ENCODE peak calls at places on chromosomes 6 and 20, in six cellular contexts. One of them, this sample, is unnamed.

GRCh38 chr20:37517371-37517748 is 3.7 kb upstream of the NNAT start:
- DNase-seq in activated CD8-positive, alpha-beta memory T cell treated with anti-CD3 and anti-CD28 coated beads for 24 hours: no peak
- DNase-seq in BJ: no peak
- DNase-seq in RWPE1: no peak
- DNase-seq in activated gamma-delta T cell treated with Interleukin-2 at 50 U/mL for 16 hours: no peak
- DNase-seq in ovary: no peak
- DNase-seq in this sample: no peak

GRCh38 chr20:967796-968742 is 34.0 kb downstream of the RSPO4 start:
- DNase-seq in activated CD8-positive, alpha-beta memory T cell treated with anti-CD3 and anti-CD28 coated beads for 24 hours: no peak
- DNase-seq in BJ: no peak
- DNase-seq in RWPE1: peak; percentile 49
- DNase-seq in activated gamma-delta T cell treated with Interleukin-2 at 50 U/mL for 16 hours: no peak
- DNase-seq in ovary: no peak
- DNase-seq in this sample: no peak

GRCh38 chr6:70622426-70622825 is 45.3 kb upstream of the SMAP1 start:
- DNase-seq in activated CD8-positive, alpha-beta memory T cell treated with anti-CD3 and anti-CD28 coated beads for 24 hours: no peak
- DNase-seq in BJ: no peak
- DNase-seq in RWPE1: no peak
- DNase-seq in activated gamma-delta T cell treated with Interleukin-2 at 50 U/mL for 16 hours: no peak
- DNase-seq in ovary: no peak
- DNase-seq in this sample: no peak

GRCh38 chr6:167567142-167568033 is 242.5 kb downstream of the TTLL2 start:
- DNase-seq in activated CD8-positive, alpha-beta memory T cell treated with anti-CD3 and anti-CD28 coated beads for 24 hours: no peak
- DNase-seq in BJ: no peak
- DNase-seq in RWPE1: no peak
- DNase-seq in activated gamma-delta T cell treated with Interleukin-2 at 50 U/mL for 16 hours: no peak
- DNase-seq in ovary: no peak
- DNase-seq in this sample: peak; percentile 70

GRCh38 chr20:32247957-32248497 is 29.4 kb upstream of the KIF3B start:
- DNase-seq in activated CD8-positive, alpha-beta memory T cell treated with anti-CD3 and anti-CD28 coated beads for 24 hours: no peak
- DNase-seq in BJ: no peak
- DNase-seq in RWPE1: no peak
- DNase-seq in activated gamma-delta T cell treated with Interleukin-2 at 50 U/mL for 16 hours: no peak
- DNase-seq in ovary: no peak
- DNase-seq in this sample: no peak

GRCh38 chr6:118708055-118708454 is 56.7 kb upstream of the CEP85L start:
- DNase-seq in activated CD8-positive, alpha-beta memory T cell treated with anti-CD3 and anti-CD28 coated beads for 24 hours: no peak
- DNase-seq in BJ: no peak
- DNase-seq in RWPE1: no peak
- DNase-seq in activated gamma-delta T cell treated with Interleukin-2 at 50 U/mL for 16 hours: no peak
- DNase-seq in ovary: no peak
- DNase-seq in this sample: no peak

GRCh38 chr6:24910850-24911712 is 24.7 kb downstream of the RIPOR2 start:
- DNase-seq in activated CD8-positive, alpha-beta memory T cell treated with anti-CD3 and anti-CD28 coated beads for 24 hours: peak; percentile 84
- DNase-seq in BJ: peak; percentile 37
- DNase-seq in RWPE1: no peak
- DNase-seq in activated gamma-delta T cell treated with Interleukin-2 at 50 U/mL for 16 hours: peak; percentile 39
- DNase-seq in ovary: peak; percentile 69
- DNase-seq in this sample: peak; percentile 84

GRCh38 chr20:51382111-51382985 is 160.2 kb downstream of the NFATC2 start:
- DNase-seq in activated CD8-positive, alpha-beta memory T cell treated with anti-CD3 and anti-CD28 coated beads for 24 hours: no peak
- DNase-seq in BJ: no peak
- DNase-seq in RWPE1: no peak
- DNase-seq in activated gamma-delta T cell treated with Interleukin-2 at 50 U/mL for 16 hours: no peak
- DNase-seq in ovary: no peak
- DNase-seq in this sample: no peak

GRCh38 chr6:84227044-84227433 is 404 bp downstream of the CEP162 start:
- DNase-seq in activated CD8-positive, alpha-beta memory T cell treated with anti-CD3 and anti-CD28 coated beads for 24 hours: no peak
- DNase-seq in BJ: no peak
- DNase-seq in RWPE1: peak; percentile 3
- DNase-seq in activated gamma-delta T cell treated with Interleukin-2 at 50 U/mL for 16 hours: no peak
- DNase-seq in ovary: no peak
- DNase-seq in this sample: no peak